ENCODE peak calls at places on chromosomes 7 and 10, in seven cellular contexts. H is psoas muscle, Q is retinal pigment epithelial cell, A is stomach, E is glutamatergic neuron, U is epithelial cell of esophagus, V is spleen. M is an unnamed sample.

GRCh38 chr10:78700413-78700812 is 368.4 kb upstream of the ZMIZ1 start:
- DNase-seq in Q (no peak), U (peak), E (no peak), V (no peak), A (peak), H (no peak), M (peak)

GRCh38 chr10:110268442-110268841 is 36.3 kb downstream of the SMNDC1 start:
- DNase-seq in H (no peak), Q (no peak), A (peak), E (no peak), V (no peak), U (no peak), M (no peak)

GRCh38 chr7:22802426-22802825 is 20.2 kb downstream of the TOMM7 start:
- DNase-seq in V (no peak), Q (no peak), A (no peak), H (no peak), U (no peak), E (peak), M (no peak)

GRCh38 chr7:130940907-130941306 is 206.9 kb upstream of the KLF14 start:
- DNase-seq in V (peak), A (no peak), H (no peak), Q (no peak), U (no peak), E (no peak), M (no peak)

GRCh38 chr10:126787201-126787600 is 116.7 kb upstream of the C10orf90 start:
- DNase-seq in Q (no peak), V (no peak), U (peak), H (no peak), A (no peak), E (no peak), M (no peak)

GRCh38 chr7:134463751-134464150 is 4.9 kb upstream of the AKR1B1 start:
- DNase-seq in A (no peak), H (no peak), Q (no peak), V (no peak), E (no peak), U (no peak), M (no peak)

GRCh38 chr7:96075510-96076349 is 246.2 kb downstream of the SLC25A13 start:
- DNase-seq in V (peak), U (peak), H (peak), A (peak), E (peak), Q (no peak), M (peak)

GRCh38 chr10:93542358-93542791 is 24.1 kb upstream of the FFAR4 start:
- DNase-seq in Q (no peak), E (peak), H (peak), A (peak), V (no peak), U (peak), M (peak)

GRCh38 chr7:119256446-119257131 is 1016.4 kb upstream of the KCND2 start:
- DNase-seq in Q (no peak), V (no peak), E (no peak), U (peak), A (no peak), H (no peak), M (no peak)

GRCh38 chr7:12623223-12623622 is 52.7 kb downstream of the SCIN start:
- DNase-seq in H (no peak), E (no peak), V (no peak), U (no peak), Q (no peak), A (no peak), M (no peak)

GRCh38 chr7:151687523-151688235 is 168.0 kb upstream of the RHEB start:
- DNase-seq in V (no peak), E (no peak), U (peak), H (peak), A (peak), Q (peak), M (peak)

GRCh38 chr10:12130237-12130872 is 878 bp downstream of the SEC61A2 start:
- DNase-seq in E (peak), H (no peak), V (peak), Q (peak), U (peak), A (no peak), M (peak)

GRCh38 chr7:2237109-2237602 is 4.4 kb upstream of the MAD1L1 start:
- DNase-seq in V (peak), A (peak), Q (no peak), U (peak), E (no peak), H (no peak), M (no peak)

GRCh38 chr10:23525406-23525805 is 86.5 kb downstream of the OTUD1 start:
- DNase-seq in U (peak), H (no peak), E (no peak), A (no peak), Q (no peak), V (no peak), M (peak)

GRCh38 chr7:22589641-22590141 is 89.7 kb upstream of the STEAP1B start:
- DNase-seq in Q (no peak), V (no peak), A (no peak), U (no peak), H (peak), E (no peak), M (peak)

GRCh38 chr7:23662124-23662982 is 17.6 kb upstream of the FAM221A start:
- DNase-seq in H (no peak), E (no peak), Q (no peak), A (no peak), V (no peak), U (no peak), M (no peak)

GRCh38 chr10:88672041-88672440 is 7.8 kb downstream of the LIPF start:
- DNase-seq in H (no peak), E (no peak), V (no peak), A (no peak), U (no peak), Q (no peak), M (no peak)

GRCh38 chr10:73773152-73773879 is 8.5 kb upstream of the CHCHD1 start:
- DNase-seq in H (no peak), U (no peak), Q (no peak), V (no peak), E (no peak), A (no peak), M (no peak)

GRCh38 chr10:73772280-73773151 is 9.3 kb upstream of the CHCHD1 start:
- DNase-seq in U (peak), V (peak), Q (no peak), A (peak), H (peak), E (peak), M (peak)

GRCh38 chr10:73771722-73772279 is 10.0 kb upstream of the CHCHD1 start:
- DNase-seq in Q (no peak), U (peak), V (peak), H (peak), E (peak), A (peak), M (no peak)

GRCh38 chr10:73779018-73779417 is 2.8 kb upstream of the CHCHD1 start:
- DNase-seq in V (no peak), U (no peak), E (no peak), A (no peak), H (no peak), Q (no peak), M (no peak)

GRCh38 chr10:73774637-73775036 is 7.2 kb upstream of the CHCHD1 start:
- DNase-seq in U (peak), Q (no peak), E (no peak), H (no peak), A (no peak), V (no peak), M (peak)
- TF ChIP-seq CTCF in U (no peak), Q (no peak), E (no peak), H (no peak), A (no peak), V (no peak), M (peak)

GRCh38 chr7:116711790-116712189 is 39.8 kb downstream of the MET start:
- DNase-seq in U (peak), H (no peak), A (no peak), Q (no peak), E (no peak), V (no peak), M (no peak)

GRCh38 chr7:116713918-116714317 is 41.9 kb downstream of the MET start:
- DNase-seq in E (no peak), U (peak), A (no peak), Q (no peak), V (no peak), H (no peak), M (no peak)

GRCh38 chr7:116713500-116713899 is 41.5 kb downstream of the MET start:
- DNase-seq in Q (no peak), U (no peak), E (no peak), V (no peak), A (no peak), H (no peak), M (no peak)

GRCh38 chr7:116717137-116717536 is 45.1 kb downstream of the MET start:
- DNase-seq in A (no peak), Q (no peak), E (no peak), V (no peak), H (no peak), U (no peak), M (no peak)

DNA sequence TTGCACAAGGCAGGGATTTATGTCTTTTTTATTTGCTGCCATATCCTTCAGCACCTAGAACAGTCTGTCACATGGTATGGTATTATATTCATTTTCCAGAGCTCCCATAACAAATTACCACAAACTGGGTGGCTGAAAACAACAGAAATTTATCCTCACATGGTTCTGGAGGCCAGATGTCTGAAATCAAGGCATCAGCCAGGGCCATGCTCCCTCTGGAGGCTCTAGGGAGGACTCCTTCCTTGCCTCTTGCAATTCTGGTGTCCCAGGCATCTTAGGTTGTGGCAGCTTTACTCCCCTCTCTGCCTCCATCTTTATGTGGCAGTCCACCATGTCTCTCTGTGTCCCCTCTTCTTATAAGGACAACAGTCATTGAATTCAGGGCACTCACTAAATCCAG is 43.1 kb downstream of the MET start:
- DNase-seq in E (no peak), V (no peak), Q (no peak), A (no peak), H (no peak), U (no peak), M (no peak)
- TF ChIP-seq CTCF in E (no peak), V (no peak), Q (peak), A (no peak), H (no peak), U (peak), M (no peak)

DNA sequence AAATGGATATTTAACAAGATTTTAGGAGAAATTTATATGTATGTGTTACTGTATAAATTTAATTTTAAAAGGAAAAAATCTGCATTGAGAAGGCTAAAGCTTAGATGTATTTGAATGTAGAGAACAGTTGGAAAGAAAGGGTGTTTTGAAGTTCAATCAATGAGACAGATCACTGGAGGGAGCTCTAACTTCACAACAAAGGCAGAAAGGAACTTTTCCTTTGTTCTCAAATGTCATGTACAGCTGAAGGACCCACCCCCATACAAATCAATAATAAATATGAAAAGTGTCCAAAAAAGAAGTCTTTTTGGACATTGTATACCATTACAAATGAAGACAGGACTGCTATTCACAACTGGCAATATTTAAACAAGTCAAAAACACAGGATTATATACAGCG is 403.4 kb downstream of the DNAJB9 start:
- DNase-seq in A (no peak), V (no peak), E (no peak), H (no peak), U (peak), Q (no peak), M (peak)
- TF ChIP-seq CTCF in A (no peak), V (no peak), E (no peak), H (no peak), U (peak), Q (peak), M (no peak)

DNA sequence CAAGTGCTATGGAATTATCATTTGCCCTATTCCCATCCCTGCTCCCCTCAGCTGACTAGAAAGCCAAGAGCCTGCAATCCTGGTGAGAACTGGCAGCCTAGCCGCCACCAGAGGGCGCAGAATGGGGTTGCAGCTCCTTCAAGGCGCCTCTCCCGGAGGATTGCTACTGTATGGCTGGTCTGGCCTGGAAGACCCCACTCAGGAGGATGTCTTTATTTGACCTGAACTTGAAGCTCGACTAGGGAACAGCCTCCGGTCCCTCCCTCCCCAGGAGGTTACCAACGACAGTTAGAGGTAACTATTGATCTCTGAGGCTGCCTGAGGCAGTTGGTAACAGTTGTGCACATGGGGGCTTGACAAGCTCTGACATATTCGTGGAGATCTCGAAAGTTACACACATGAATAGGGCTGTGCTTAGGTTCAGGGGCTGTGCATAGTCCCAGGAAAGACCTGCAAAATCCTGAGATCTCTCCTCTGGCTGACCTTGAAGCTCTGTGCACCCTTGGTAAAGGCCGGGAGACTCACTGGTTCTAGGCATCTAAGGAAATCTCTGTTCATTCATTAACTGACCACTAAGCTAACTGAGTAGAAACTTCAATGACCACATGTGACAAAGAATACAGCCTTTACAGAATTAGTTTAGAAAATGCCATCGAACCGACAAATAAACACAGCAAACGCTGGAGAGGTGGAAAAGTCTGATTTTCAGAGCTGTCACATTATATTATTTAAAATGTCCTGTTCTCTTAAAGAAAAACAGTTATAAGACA is 65.7 kb downstream of the TSPAN12 start:
- DNase-seq in H (peak), Q (peak), E (peak), A (peak), U (peak), V (peak), M (peak)
- TF ChIP-seq CTCF in H (peak), Q (peak), E (peak), A (peak), U (peak), V (peak), M (peak)

DNA sequence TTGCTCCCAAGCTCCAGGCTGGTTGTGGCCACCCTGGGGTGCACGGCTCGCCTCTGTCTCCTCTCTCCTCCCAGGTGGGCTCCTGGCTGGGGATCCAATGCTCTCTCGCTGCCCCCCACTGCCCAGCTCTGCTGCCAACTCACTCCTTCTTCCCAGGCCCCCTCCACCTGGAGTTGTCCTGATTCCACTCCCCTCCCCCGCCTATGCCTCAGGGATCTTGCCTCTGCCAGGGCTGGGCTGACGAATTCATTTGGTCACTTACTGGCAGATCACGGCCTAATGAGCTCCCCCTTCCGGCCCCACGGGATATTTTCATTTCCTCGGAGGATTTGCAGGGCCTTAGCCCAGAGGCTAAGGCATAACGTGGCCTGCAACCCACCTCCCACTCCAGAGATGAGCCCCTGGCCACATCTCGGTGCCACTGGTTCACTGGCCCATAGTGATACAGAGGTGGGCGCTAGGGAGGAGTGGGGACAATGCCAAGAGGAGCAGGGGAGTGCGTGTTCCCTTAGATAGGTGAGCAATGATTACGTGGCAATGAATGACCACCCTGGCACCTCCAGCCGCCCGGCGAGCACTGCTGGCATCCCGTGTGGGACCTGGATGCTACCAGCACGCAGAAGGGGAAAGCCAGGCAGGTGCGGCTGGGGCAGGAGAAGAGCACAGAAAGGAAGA is 344.6 kb upstream of the SHH start:
- DNase-seq in V (no peak), H (no peak), E (peak), Q (peak), U (peak), A (peak), M (peak)
- TF ChIP-seq CTCF in V (no peak), H (no peak), E (no peak), Q (peak), U (no peak), A (peak), M (peak)

GRCh38 chr10:99484626-99485581 is 47.8 kb upstream of the NKX2-3 start:
- DNase-seq in V (no peak), U (peak), Q (no peak), A (no peak), H (no peak), E (no peak), M (peak)
- TF ChIP-seq CTCF in V (peak), U (peak), Q (peak), A (peak), H (no peak), E (no peak), M (peak)

GRCh38 chr7:42832672-42833071 is 79.2 kb downstream of the C7orf25 start:
- DNase-seq in V (no peak), U (peak), E (no peak), H (no peak), A (no peak), Q (no peak), M (no peak)

GRCh38 chr7:42831953-42832522 is 79.8 kb downstream of the C7orf25 start:
- DNase-seq in Q (no peak), H (no peak), V (no peak), E (no peak), A (no peak), U (no peak), M (no peak)

GRCh38 chr7:42833411-42833810 is 78.5 kb downstream of the C7orf25 start:
- DNase-seq in H (no peak), Q (no peak), U (no peak), V (no peak), A (no peak), E (no peak), M (no peak)

GRCh38 chr7:42831051-42831952 is 80.6 kb downstream of the C7orf25 start:
- DNase-seq in V (no peak), U (peak), H (no peak), A (peak), E (no peak), Q (no peak), M (peak)
- TF ChIP-seq CTCF in V (no peak), U (peak), H (peak), A (peak), E (no peak), Q (peak), M (peak)

GRCh38 chr7:117459735-117460134 is 20.1 kb upstream of the CFTR start:
- DNase-seq in E (no peak), A (no peak), Q (no peak), U (no peak), H (no peak), V (no peak), M (no peak)

DNA sequence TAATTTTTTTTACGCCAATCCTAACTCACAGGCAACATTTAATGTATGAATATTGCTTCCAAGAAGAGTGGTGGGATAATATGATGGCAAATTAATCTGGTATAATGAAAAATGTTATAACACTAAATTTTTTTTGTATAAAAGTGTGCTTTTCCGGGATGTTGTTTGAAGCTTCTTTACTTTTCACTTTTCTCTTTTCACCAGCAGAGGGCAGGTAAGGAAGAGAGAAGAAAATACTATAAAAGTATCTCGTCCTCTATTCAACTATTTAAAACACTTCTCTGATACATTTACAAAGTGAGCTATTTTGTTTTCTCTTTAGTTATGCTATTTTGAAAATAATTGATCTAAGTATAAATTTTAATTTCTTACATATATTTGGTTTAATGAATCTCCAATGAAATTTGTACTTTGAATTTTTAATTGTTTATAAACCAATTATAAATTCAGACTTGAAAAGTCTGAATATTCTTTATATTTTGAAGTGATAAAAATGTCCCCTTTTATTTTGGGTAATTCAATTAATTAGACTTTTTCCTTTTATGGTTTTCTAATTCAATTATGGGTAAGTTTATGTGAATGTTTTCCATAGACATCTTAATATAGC is 20.7 kb upstream of the CFTR start:
- DNase-seq in U (peak), H (no peak), Q (no peak), E (no peak), A (no peak), V (no peak), M (peak)
- TF ChIP-seq CTCF in U (peak), H (peak), Q (peak), E (peak), A (peak), V (no peak), M (peak)

GRCh38 chr7:5773661-5774086 is 7.8 kb downstream of the RNF216 start:
- DNase-seq in V (no peak), H (no peak), A (no peak), E (no peak), U (peak), Q (peak), M (peak)
- TF ChIP-seq CTCF in V (no peak), H (no peak), A (no peak), E (no peak), U (no peak), Q (no peak), M (no peak)

GRCh38 chr7:34277016-34277800 is 371.9 kb downstream of the BMPER start:
- DNase-seq in U (peak), H (no peak), A (no peak), Q (no peak), E (no peak), V (no peak), M (peak)

GRCh38 chr7:34282271-34282670 is 375.7 kb upstream of the NPSR1 start:
- DNase-seq in U (no peak), H (peak), A (no peak), V (no peak), E (no peak), Q (no peak), M (no peak)

GRCh38 chr7:34277801-34278195 is 372.5 kb downstream of the BMPER start:
- DNase-seq in V (no peak), U (peak), A (no peak), H (no peak), Q (no peak), E (no peak), M (no peak)

GRCh38 chr7:34275629-34276028 is 370.3 kb downstream of the BMPER start:
- DNase-seq in H (no peak), V (no peak), U (peak), A (no peak), Q (no peak), E (no peak), M (no peak)

GRCh38 chr7:34281260-34281659 is 375.9 kb downstream of the BMPER start:
- DNase-seq in E (no peak), V (no peak), U (peak), A (no peak), Q (no peak), H (no peak), M (peak)
- TF ChIP-seq CTCF in E (no peak), V (no peak), U (peak), A (no peak), Q (no peak), H (no peak), M (peak)